ENCODE peak calls at places on chromosome 21, in five cellular contexts. B, O, N, F and P are unnamed samples.

GRCh38 chr21:46545363-46545762 is 59.5 kb downstream of the S100B start:
- DNase-seq in B (no peak), O (no peak), N (no peak), F (no peak), P (no peak)

GRCh38 chr21:42561742-42562141 is 48.1 kb downstream of the SLC37A1 start:
- DNase-seq in B (no peak), O (no peak), N (no peak), F (no peak), P (no peak)

GRCh38 chr21:33290441-33290840 is 24.3 kb downstream of the IL10RB start:
- DNase-seq in B (no peak), O (no peak), N (no peak), F (no peak), P (no peak)

GRCh38 chr21:46084709-46085108 is 13.2 kb upstream of the COL6A2 start:
- DNase-seq in B (no peak), O (no peak), N (no peak), F (no peak), P (no peak)

GRCh38 chr21:36504067-36505058 is 24.4 kb upstream of the CLDN14 start:
- DNase-seq in B (no peak), O (peak; percentile 58), N (no peak), F (no peak), P (peak; percentile 16)

GRCh38 chr21:46457801-46458314 is 833 bp upstream of the DIP2A start:
- DNase-seq in B (no peak), O (peak; percentile 46), N (no peak), F (peak; percentile 49), P (peak; percentile 11)

GRCh38 chr21:37780991-37781983 is 135.0 kb downstream of the KCNJ6 start:
- DNase-seq in B (no peak), O (peak; percentile 18), N (no peak), F (no peak), P (no peak)

GRCh38 chr21:42574234-42575027 is 60.8 kb downstream of the SLC37A1 start:
- DNase-seq in B (no peak), O (peak; percentile 16), N (no peak), F (no peak), P (no peak)

GRCh38 chr21:46116846-46117585 is 19.1 kb downstream of the COL6A2 start:
- DNase-seq in B (no peak), O (peak; percentile 58), N (peak; percentile 3), F (peak; percentile 13), P (no peak)

GRCh38 chr21:45281411-45282282 is 6.0 kb downstream of the POFUT2 start:
- DNase-seq in B (peak; percentile 51), O (no peak), N (no peak), F (peak; percentile 2), P (no peak)

GRCh38 chr21:25909341-25909740 is 174.6 kb downstream of the GABPA start:
- DNase-seq in B (no peak), O (no peak), N (no peak), F (no peak), P (no peak)

GRCh38 chr21:10627316-10627863 is 106.0 kb downstream of the TPTE start:
- DNase-seq in B (no peak), O (no peak), N (no peak), F (no peak), P (no peak)

GRCh38 chr21:39189857-39190604 is 6.8 kb upstream of the PSMG1 start:
- DNase-seq in B (no peak), O (peak; percentile 55), N (no peak), F (no peak), P (no peak)

GRCh38 chr21:17512245-17513213 is at the start of gene CXADR:
- DNase-seq in B (peak; percentile 84), O (no peak), N (peak; percentile 44), F (peak; percentile 95), P (peak; percentile 71)

GRCh38 chr21:32508558-32508957 is 76.8 kb downstream of the TCP10L start:
- DNase-seq in B (no peak), O (no peak), N (no peak), F (no peak), P (no peak)

GRCh38 chr21:41529769-41530168 is 21.8 kb upstream of the TMPRSS2 start:
- DNase-seq in B (no peak), O (no peak), N (no peak), F (no peak), P (no peak)